ENCODE peak calls at places on chromosomes 13 and 19, in four cellular contexts. R, D, J and B are unnamed samples.

GRCh38 chr19:3849092-3849491 is 19.7 kb downstream of the ZFR2 start:
- DNase-seq in D (no peak), R (no peak), J (peak; percentile 34), B (no peak)

GRCh38 chr13:49100637-49101570 is 119.2 kb upstream of the MLNR start:
- DNase-seq in R (no peak), J (no peak), D (no peak), B (no peak)

GRCh38 chr13:98033277-98034247 is 80.1 kb downstream of the IPO5 start:
- DNase-seq in D (no peak), R (peak; percentile 13), J (peak; percentile 33), B (no peak)

GRCh38 chr19:8423821-8424223 is 10.7 kb downstream of the MARCHF2 start:
- DNase-seq in J (peak; percentile 93), R (peak; percentile 67), D (peak; percentile 91), B (peak; percentile 65)

GRCh38 chr13:108176685-108177274 is 38.6 kb downstream of the LIG4 start:
- DNase-seq in D (no peak), J (peak; percentile 21), R (peak; percentile 8), B (no peak)

GRCh38 chr19:40284501-40285352 is at the start of gene AKT2:
- DNase-seq in R (peak; percentile 85), J (peak; percentile 9), D (peak; percentile 76), B (no peak)

GRCh38 chr19:50817941-50818858 is 5.4 kb downstream of the KLK1 start:
- DNase-seq in R (peak; percentile 95), J (no peak), D (peak; percentile 29), B (no peak)

GRCh38 chr13:74037762-74038161 is 96.4 kb downstream of the KLF12 start:
- DNase-seq in J (no peak), R (no peak), D (no peak), B (no peak)

GRCh38 chr13:112486386-112487126 is 101.4 kb downstream of the TUBGCP3 start:
- DNase-seq in J (no peak), R (no peak), D (no peak), B (no peak)

GRCh38 chr19:5141926-5142724 is 173.2 kb downstream of the KDM4B start:
- DNase-seq in J (no peak), R (no peak), D (peak; percentile 6), B (no peak)

GRCh38 chr13:111184685-111185401 is 69.7 kb downstream of the ARHGEF7 start:
- DNase-seq in D (no peak), J (no peak), R (no peak), B (no peak)

GRCh38 chr19:3619631-3620012 is 7.0 kb downstream of the CACTIN start:
- DNase-seq in J (no peak), D (peak; percentile 5), R (no peak), B (no peak)

GRCh38 chr19:57803594-57804325 is 11.0 kb downstream of the ZNF552 start:
- DNase-seq in D (no peak), R (no peak), J (peak; percentile 67), B (no peak)

GRCh38 chr19:55117063-55117635 is 288 bp downstream of the PPP1R12C start:
- DNase-seq in J (no peak), D (peak; percentile 52), R (no peak), B (no peak)

GRCh38 chr13:79485014-79485441 is 4.1 kb downstream of the NDFIP2 start:
- DNase-seq in J (peak; percentile 88), D (peak; percentile 14), R (peak; percentile 17), B (peak; percentile 70)

GRCh38 chr19:47096721-47097120 is 16.9 kb downstream of the ZC3H4 start:
- DNase-seq in J (no peak), R (no peak), D (no peak), B (no peak)

GRCh38 chr19:18700501-18701249 is 17.2 kb downstream of the CRTC1 start:
- DNase-seq in J (peak; percentile 59), R (no peak), D (peak; percentile 81), B (peak; percentile 78)

GRCh38 chr13:100818706-100819105 is 144.1 kb upstream of the TMTC4 start:
- DNase-seq in R (no peak), D (no peak), J (no peak), B (no peak)

GRCh38 chr13:73665279-73665678 is 468.9 kb downstream of the KLF12 start:
- DNase-seq in J (no peak), R (no peak), D (no peak), B (no peak)

GRCh38 chr19:47155141-47155540 is 24.5 kb downstream of the SAE1 start:
- DNase-seq in R (no peak), D (no peak), J (no peak), B (no peak)

GRCh38 chr19:50377051-50377441 is 789 bp downstream of the NR1H2 start:
- DNase-seq in J (no peak), R (peak; percentile 55), D (peak; percentile 42), B (no peak)

GRCh38 chr19:10961763-10962536 is 1.1 kb downstream of the SMARCA4 start:
- DNase-seq in R (no peak), D (no peak), J (no peak), B (no peak)

GRCh38 chr13:38575427-38575826 is 111.5 kb upstream of the FREM2 start:
- DNase-seq in J (no peak), R (no peak), D (no peak), B (no peak)

GRCh38 chr19:19485161-19485997 is 30.0 kb downstream of the TSSK6 start:
- DNase-seq in D (no peak), J (no peak), R (no peak), B (no peak)

GRCh38 chr13:95608640-95609280 is 35.7 kb downstream of the DZIP1 start:
- DNase-seq in J (no peak), R (no peak), D (no peak), B (no peak)

GRCh38 chr19:34428549-34429285 is 536 bp downstream of the UBA2 start:
- DNase-seq in J (peak; percentile 57), R (peak; percentile 66), D (peak; percentile 52), B (no peak)

GRCh38 chr19:34432797-34433196 is 4.6 kb downstream of the UBA2 start:
- DNase-seq in D (no peak), J (no peak), R (no peak), B (no peak)

GRCh38 chr19:34431681-34432402 is 3.7 kb downstream of the UBA2 start:
- DNase-seq in J (no peak), D (no peak), R (no peak), B (no peak)

GRCh38 chr19:34429553-34429952 is 1.4 kb downstream of the UBA2 start:
- DNase-seq in R (no peak), D (no peak), J (no peak), B (no peak)

DNA sequence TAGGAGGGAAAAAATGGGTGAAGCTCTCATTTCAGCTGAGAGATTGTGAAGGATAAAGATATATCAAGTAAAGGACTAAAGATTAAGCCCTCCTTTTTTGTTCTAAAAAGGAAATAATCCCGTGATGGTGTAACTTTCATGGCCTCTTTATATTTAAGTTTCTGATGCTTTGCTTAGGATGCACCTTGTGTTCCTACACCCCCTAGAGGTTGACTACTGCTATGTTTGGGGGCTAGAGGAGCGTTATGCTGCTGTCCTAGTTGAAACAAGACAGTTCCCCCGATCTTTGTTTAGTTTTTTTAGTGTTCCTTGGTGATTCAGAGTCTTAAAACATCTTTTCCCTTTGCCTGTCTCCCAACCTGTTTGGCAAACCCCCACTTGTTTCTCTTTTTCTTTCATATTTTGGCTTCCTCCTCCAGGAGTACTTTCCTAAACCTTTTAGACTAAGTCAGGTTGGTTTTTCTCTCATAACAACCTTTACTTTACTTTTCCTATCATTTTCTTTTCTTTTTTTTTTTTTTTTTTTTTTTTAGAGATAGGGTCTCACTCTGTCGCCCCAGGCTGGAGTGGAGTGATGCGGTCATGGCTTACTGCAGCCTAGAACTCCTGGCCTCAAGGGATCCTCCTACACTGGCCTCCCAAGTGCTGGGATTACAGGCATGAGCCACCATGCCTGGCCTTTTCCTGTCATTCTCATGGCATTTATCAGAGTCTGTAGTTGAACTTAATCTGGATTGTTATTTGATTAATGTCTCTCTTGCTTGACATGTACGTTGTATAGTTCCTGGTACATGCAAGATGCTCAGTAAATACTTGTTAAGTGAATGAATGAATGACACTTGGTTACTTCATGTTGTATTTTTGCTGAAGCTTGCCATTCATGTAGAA is 2.8 kb downstream of the UBA2 start:
- DNase-seq in R (peak; percentile 98), D (no peak), J (peak; percentile 45), B (no peak)
- H3K4me3 ChIP-seq in R (no peak overlapping the region), D (peak overlapping the region; percentile 97), J (peak overlapping the region; percentile 90), B (no peak overlapping the region)

DNA sequence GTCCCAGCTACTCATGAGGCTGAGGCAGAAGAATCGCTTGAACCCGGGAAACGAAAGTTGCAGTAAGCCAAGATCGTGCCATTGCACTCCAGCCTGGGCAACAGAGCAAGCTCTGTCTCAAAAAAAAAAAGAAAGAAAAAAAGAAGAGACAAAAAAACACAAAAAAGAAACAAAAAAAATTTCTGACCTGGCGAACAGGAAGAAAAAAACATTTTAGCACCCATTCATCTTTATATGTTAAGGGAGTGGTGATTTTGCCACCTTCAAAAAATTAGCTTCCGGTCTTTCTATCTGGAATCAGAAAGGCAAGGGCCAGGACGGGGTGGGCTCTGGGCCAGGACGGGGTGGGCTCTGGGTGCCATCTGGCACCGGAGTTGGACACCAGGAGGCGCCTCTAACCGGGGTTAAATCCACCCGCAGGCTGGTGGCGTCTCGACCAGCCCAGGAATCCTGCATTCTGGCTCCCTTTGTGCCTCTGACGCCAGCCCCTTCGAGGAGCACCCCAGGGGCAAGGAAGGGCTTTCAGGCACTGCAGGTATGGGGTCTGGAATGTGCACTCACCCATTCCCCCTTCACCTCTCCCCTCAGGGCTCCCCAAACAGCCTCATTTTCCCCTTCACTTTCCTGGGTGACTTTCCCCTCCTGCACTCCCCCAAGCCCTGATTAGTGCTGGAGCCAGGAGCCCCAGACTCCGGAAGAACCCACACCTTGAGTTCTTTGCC is 10.4 kb upstream of the ZSWIM4 start:
- DNase-seq in R (no peak), D (peak; percentile 72), J (peak; percentile 37), B (no peak)
- H3K4me3 ChIP-seq in R (no peak overlapping the region), D (peak overlapping the region; percentile 33), J (no peak overlapping the region), B (no peak overlapping the region)

GRCh38 chr19:43505941-43506340 is 1.4 kb upstream of the PHLDB3 start:
- DNase-seq in R (no peak), D (no peak), J (no peak), B (no peak)

GRCh38 chr19:43506629-43507028 is 2.1 kb upstream of the PHLDB3 start:
- DNase-seq in D (no peak), R (no peak), J (no peak), B (no peak)

GRCh38 chr19:43503501-43504425 is 783 bp downstream of the PHLDB3 start:
- DNase-seq in D (peak; percentile 97), R (peak; percentile 95), J (peak; percentile 85), B (peak; percentile 34)

GRCh38 chr19:43504426-43505185 is at the start of gene PHLDB3:
- DNase-seq in J (no peak), R (no peak), D (peak; percentile 44), B (no peak)

DNA sequence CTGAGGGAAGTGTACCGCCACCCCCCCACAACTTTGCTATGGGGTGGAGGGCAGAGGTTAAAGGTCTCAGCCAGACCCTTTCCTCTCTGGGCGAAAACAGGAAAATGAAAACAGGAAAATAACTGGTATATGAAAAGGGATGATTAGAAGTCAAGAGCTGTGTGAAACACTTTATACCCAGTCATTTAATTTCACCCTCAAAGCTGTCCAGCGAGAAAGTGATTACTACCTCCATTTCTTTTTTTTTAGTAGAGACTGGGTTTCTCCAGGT is 575 bp upstream of the PHLDB3 start:
- DNase-seq in J (no peak), D (no peak), R (no peak), B (no peak)
- H3K4me3 ChIP-seq in J (no peak overlapping the region), D (peak overlapping the region; percentile 79), R (peak overlapping the region; percentile 68), B (no peak overlapping the region)

DNA sequence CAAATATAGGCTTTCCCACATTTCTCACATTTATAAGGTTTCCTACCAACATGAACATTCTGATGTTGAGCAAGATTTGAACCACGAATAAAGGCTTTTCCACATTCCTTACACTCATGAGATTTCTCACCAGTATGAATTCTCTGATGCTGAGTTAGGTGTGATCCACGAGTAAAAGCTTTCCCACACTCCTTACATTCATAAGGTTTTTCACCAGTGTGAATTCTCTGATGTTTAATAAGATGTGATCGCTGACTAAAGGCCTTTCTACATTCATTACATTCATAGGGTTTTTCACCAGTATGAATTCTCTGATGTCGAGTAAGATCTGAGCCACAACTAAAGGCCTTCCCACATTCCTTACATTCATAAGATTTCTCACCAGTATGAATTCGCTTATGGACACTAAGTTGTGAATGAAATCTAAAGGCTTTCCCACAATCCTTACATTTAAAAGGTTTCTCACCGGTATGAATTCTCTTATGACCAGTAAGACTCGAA is 19.0 kb downstream of the ZNF790 start:
- DNase-seq in D (no peak), J (no peak), R (no peak), B (no peak)
- H3K4me3 ChIP-seq in D (no peak overlapping the region), J (no peak overlapping the region), R (no peak overlapping the region), B (no peak overlapping the region)